ENCODE peak calls at places on chromosomes 7 and 10, in eight cellular contexts. One of them, this sample, is unnamed. For H3K36me3, the result is how much of the 10 kb centered on the place peaks cover.

GRCh38 chr7:2906197-2906931 is 62.3 kb upstream of the GNA12 start:
- DNase-seq in HepG2: no peak
- DNase-seq in Peyer's patch: no peak
- DNase-seq in body of pancreas: no peak
- DNase-seq in thyroid gland: no peak
- DNase-seq in tibial nerve: no peak
- DNase-seq in prostate gland: no peak
- DNase-seq in right lobe of liver: no peak
- DNase-seq in this sample: no peak

GRCh38 chr7:123624527-123625183 is 23.0 kb downstream of the ASB15 start:
- DNase-seq in HepG2: peak
- DNase-seq in Peyer's patch: peak
- DNase-seq in body of pancreas: peak
- DNase-seq in thyroid gland: peak
- DNase-seq in tibial nerve: no peak
- DNase-seq in prostate gland: no peak
- DNase-seq in right lobe of liver: peak
- DNase-seq in this sample: peak

GRCh38 chr7:17681965-17682364 is 258.3 kb downstream of the SNX13 start:
- DNase-seq in HepG2: no peak
- DNase-seq in Peyer's patch: no peak
- DNase-seq in body of pancreas: no peak
- DNase-seq in thyroid gland: no peak
- DNase-seq in tibial nerve: no peak
- DNase-seq in prostate gland: no peak
- DNase-seq in right lobe of liver: no peak
- DNase-seq in this sample: no peak

GRCh38 chr10:49610735-49611165 is 640 bp downstream of the SLC18A3 start:
- DNase-seq in HepG2: no peak
- DNase-seq in Peyer's patch: peak
- DNase-seq in body of pancreas: no peak
- DNase-seq in thyroid gland: no peak
- DNase-seq in tibial nerve: no peak
- DNase-seq in prostate gland: no peak
- DNase-seq in right lobe of liver: no peak
- DNase-seq in this sample: no peak

GRCh38 chr10:112379635-112380296 is 5.8 kb downstream of the ACSL5 start:
- DNase-seq in HepG2: peak
- DNase-seq in Peyer's patch: peak
- DNase-seq in body of pancreas: no peak
- DNase-seq in thyroid gland: no peak
- DNase-seq in tibial nerve: no peak
- DNase-seq in prostate gland: no peak
- DNase-seq in right lobe of liver: peak
- DNase-seq in this sample: no peak

GRCh38 chr10:70302292-70302691 is 18.5 kb upstream of the NPFFR1 start:
- DNase-seq in HepG2: no peak
- DNase-seq in Peyer's patch: no peak
- DNase-seq in body of pancreas: no peak
- DNase-seq in thyroid gland: no peak
- DNase-seq in tibial nerve: no peak
- DNase-seq in prostate gland: no peak
- DNase-seq in right lobe of liver: no peak
- DNase-seq in this sample: no peak

GRCh38 chr10:102644066-102644645 is at the start of gene TRIM8:
- DNase-seq in HepG2: peak
- DNase-seq in Peyer's patch: peak
- DNase-seq in body of pancreas: peak
- DNase-seq in thyroid gland: peak
- DNase-seq in tibial nerve: no peak
- DNase-seq in prostate gland: no peak
- DNase-seq in right lobe of liver: peak
- DNase-seq in this sample: no peak

GRCh38 chr7:36303202-36304098 is 86.2 kb upstream of the ANLN start:
- DNase-seq in HepG2: peak
- DNase-seq in Peyer's patch: peak
- DNase-seq in body of pancreas: peak
- DNase-seq in thyroid gland: peak
- DNase-seq in tibial nerve: peak
- DNase-seq in prostate gland: peak
- DNase-seq in right lobe of liver: peak
- DNase-seq in this sample: peak

GRCh38 chr10:72886596-72887522 is 6.7 kb upstream of the OIT3 start:
- DNase-seq in HepG2: no peak
- DNase-seq in Peyer's patch: no peak
- DNase-seq in body of pancreas: no peak
- DNase-seq in thyroid gland: no peak
- DNase-seq in tibial nerve: no peak
- DNase-seq in prostate gland: no peak
- DNase-seq in right lobe of liver: no peak
- DNase-seq in this sample: no peak

GRCh38 chr7:9691286-9691685 is 1257.9 kb downstream of the NXPH1 start:
- DNase-seq in HepG2: no peak
- DNase-seq in Peyer's patch: no peak
- DNase-seq in body of pancreas: no peak
- DNase-seq in thyroid gland: no peak
- DNase-seq in tibial nerve: no peak
- DNase-seq in prostate gland: no peak
- DNase-seq in right lobe of liver: no peak
- DNase-seq in this sample: no peak

GRCh38 chr10:17923728-17924127 is 28.0 kb upstream of the SLC39A12 start:
- DNase-seq in HepG2: no peak
- DNase-seq in Peyer's patch: no peak
- DNase-seq in body of pancreas: peak
- DNase-seq in thyroid gland: peak
- DNase-seq in tibial nerve: no peak
- DNase-seq in prostate gland: peak
- DNase-seq in right lobe of liver: no peak
- DNase-seq in this sample: no peak

DNA sequence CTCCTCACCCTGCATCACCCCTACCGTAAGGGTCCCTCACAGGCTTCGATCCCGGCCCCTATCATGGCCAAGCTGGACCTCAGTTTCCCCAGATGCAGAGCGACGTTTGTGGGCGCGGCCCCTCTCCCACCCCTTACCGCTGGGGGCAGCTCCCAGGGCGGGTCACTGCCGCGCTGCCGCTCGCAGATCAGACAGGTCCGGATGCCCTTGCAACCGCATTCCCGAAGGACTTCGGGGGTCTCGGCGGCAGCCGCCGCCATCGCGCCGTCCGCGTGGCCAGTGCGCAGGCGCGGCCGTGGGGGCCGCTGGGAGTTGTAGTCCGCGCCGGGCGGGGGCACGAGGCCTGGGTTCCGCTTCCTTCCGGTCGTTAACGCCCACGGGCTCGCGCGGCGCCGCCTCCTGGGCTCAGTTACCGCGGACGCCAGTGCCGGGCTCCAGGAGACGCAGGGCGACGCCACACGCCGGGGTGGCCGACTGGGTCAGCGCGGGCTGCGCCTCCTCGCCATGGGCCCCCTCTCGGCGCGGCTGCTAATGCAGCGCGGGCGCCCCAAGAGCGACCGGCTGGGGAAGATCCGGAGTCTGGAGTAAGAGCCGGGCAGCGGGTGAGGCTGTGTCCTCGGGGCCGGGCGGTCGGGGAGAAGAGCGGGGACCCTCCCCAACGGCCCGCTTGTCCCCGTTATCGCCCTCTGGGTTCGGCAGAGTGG is at the start of the genes ALKBH4 and LRWD1:
- DNase-seq in HepG2: peak
- DNase-seq in Peyer's patch: peak
- DNase-seq in body of pancreas: peak
- DNase-seq in thyroid gland: peak
- DNase-seq in tibial nerve: peak
- DNase-seq in prostate gland: peak
- DNase-seq in right lobe of liver: peak
- DNase-seq in this sample: peak
- TF ChIP-seq POLR2A in HepG2: no peak
- TF ChIP-seq POLR2A in Peyer's patch: peak
- TF ChIP-seq POLR2A in body of pancreas: peak
- TF ChIP-seq POLR2A in thyroid gland: no peak
- TF ChIP-seq POLR2A in tibial nerve: no peak
- TF ChIP-seq POLR2A in prostate gland: peak
- TF ChIP-seq POLR2A in right lobe of liver: peak
- TF ChIP-seq POLR2A in this sample: no peak

DNA sequence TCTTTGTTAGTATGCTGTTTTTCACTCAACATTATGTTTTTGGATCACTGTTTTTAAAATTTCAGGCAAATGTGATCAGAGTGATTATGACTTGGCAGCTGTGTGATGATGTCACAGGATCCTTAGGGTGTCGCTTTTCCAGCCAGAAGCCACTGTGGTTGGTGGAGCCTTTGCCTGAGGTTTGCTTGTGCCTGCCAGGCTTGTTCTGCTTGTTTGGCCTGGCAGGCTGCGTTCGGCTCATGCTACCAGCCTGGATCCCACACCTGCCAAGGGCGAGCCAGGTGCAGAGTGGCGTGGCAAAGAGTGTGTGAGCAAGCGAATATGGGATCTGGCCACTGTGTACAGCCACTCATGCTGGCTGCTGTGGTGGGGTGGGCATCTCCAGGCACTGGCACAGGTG is 55.7 kb downstream of the ADK start:
- DNase-seq in HepG2: no peak
- DNase-seq in Peyer's patch: no peak
- DNase-seq in body of pancreas: peak
- DNase-seq in thyroid gland: peak
- DNase-seq in tibial nerve: no peak
- DNase-seq in prostate gland: peak
- DNase-seq in right lobe of liver: no peak
- DNase-seq in this sample: no peak
- H3K27ac ChIP-seq in HepG2: no peak
- H3K27ac ChIP-seq in Peyer's patch: no peak
- H3K27ac ChIP-seq in body of pancreas: peak
- H3K27ac ChIP-seq in thyroid gland: peak
- H3K27ac ChIP-seq in tibial nerve: no peak
- H3K27ac ChIP-seq in prostate gland: peak
- H3K27ac ChIP-seq in right lobe of liver: no peak
- H3K27ac ChIP-seq in this sample: no peak

DNA sequence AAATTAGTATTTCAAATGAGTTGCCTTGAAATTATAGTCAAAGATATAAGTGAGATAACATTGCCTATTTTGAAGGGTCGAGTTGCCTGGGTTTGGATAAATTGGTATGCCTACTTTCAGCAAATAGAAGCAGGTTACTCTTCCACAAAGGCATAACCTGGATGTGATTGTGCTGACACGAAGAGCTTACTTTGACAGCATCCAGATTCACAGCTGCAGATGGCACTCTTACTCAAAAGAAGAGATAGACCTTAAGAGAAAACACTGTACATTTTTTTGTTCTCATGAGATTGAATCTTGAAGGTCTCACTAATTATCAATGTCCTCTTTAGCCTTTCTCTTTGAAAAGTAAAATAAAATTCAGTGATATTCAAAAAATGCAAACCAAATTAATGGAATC is 1338.7 kb downstream of the REEP3 start:
- DNase-seq in HepG2: no peak
- DNase-seq in Peyer's patch: no peak
- DNase-seq in body of pancreas: no peak
- DNase-seq in thyroid gland: no peak
- DNase-seq in tibial nerve: no peak
- DNase-seq in prostate gland: no peak
- DNase-seq in right lobe of liver: no peak
- DNase-seq in this sample: no peak
- H3K36me3 ChIP-seq in HepG2: under half
- H3K36me3 ChIP-seq in Peyer's patch: under half
- H3K36me3 ChIP-seq in body of pancreas: under half
- H3K36me3 ChIP-seq in thyroid gland: under half
- H3K36me3 ChIP-seq in tibial nerve: under half
- H3K36me3 ChIP-seq in prostate gland: under half
- H3K36me3 ChIP-seq in right lobe of liver: under half
- H3K36me3 ChIP-seq in this sample: under half

GRCh38 chr7:129169705-129170319 is 18.6 kb upstream of the SMO start:
- DNase-seq in HepG2: no peak
- DNase-seq in Peyer's patch: peak
- DNase-seq in body of pancreas: no peak
- DNase-seq in thyroid gland: no peak
- DNase-seq in tibial nerve: no peak
- DNase-seq in prostate gland: no peak
- DNase-seq in right lobe of liver: no peak
- DNase-seq in this sample: no peak

GRCh38 chr7:129168219-129168991 is 20.0 kb upstream of the SMO start:
- DNase-seq in HepG2: no peak
- DNase-seq in Peyer's patch: no peak
- DNase-seq in body of pancreas: no peak
- DNase-seq in thyroid gland: no peak
- DNase-seq in tibial nerve: no peak
- DNase-seq in prostate gland: peak
- DNase-seq in right lobe of liver: no peak
- DNase-seq in this sample: no peak

GRCh38 chr7:129169171-129169643 is 19.2 kb upstream of the SMO start:
- DNase-seq in HepG2: no peak
- DNase-seq in Peyer's patch: peak
- DNase-seq in body of pancreas: peak
- DNase-seq in thyroid gland: peak
- DNase-seq in tibial nerve: peak
- DNase-seq in prostate gland: peak
- DNase-seq in right lobe of liver: peak
- DNase-seq in this sample: peak

GRCh38 chr7:129166745-129167144 is 21.7 kb upstream of the SMO start:
- DNase-seq in HepG2: no peak
- DNase-seq in Peyer's patch: no peak
- DNase-seq in body of pancreas: no peak
- DNase-seq in thyroid gland: no peak
- DNase-seq in tibial nerve: no peak
- DNase-seq in prostate gland: no peak
- DNase-seq in right lobe of liver: no peak
- DNase-seq in this sample: no peak

DNA sequence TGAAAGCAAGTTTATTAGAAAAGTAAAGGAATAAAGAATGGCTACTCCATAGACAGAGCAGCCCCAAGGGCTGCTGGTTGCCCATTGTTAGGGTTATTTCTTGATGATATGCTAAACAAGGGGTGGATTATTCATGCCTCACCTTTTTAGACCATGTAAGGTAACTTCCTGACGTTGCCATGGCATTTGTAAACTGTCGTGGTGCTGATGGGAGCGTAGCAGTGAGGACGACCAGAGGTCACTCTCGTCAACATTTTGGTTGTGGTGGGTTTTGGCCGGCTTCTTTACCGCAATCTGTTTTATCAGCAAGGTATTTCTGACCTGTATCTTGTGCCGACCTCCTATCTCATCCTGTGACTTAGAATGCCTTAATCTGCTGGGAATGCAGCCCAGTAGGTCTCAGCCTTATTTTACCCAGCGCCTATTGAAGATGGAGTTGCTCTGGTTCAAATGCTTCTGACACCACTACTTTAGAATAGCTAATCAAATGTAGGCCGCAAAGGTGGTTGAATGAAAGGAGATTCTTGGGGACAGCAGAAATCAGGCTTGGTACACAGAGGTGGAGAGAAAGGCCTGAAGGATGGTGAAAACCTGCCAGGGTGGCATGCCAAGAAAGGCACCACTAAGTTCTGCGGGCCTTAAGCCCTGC is 17.9 kb upstream of the SMO start:
- DNase-seq in HepG2: no peak
- DNase-seq in Peyer's patch: no peak
- DNase-seq in body of pancreas: no peak
- DNase-seq in thyroid gland: no peak
- DNase-seq in tibial nerve: no peak
- DNase-seq in prostate gland: no peak
- DNase-seq in right lobe of liver: no peak
- DNase-seq in this sample: no peak
- TF ChIP-seq POLR2A in HepG2: no peak
- TF ChIP-seq POLR2A in Peyer's patch: no peak
- TF ChIP-seq POLR2A in body of pancreas: no peak
- TF ChIP-seq POLR2A in thyroid gland: no peak
- TF ChIP-seq POLR2A in tibial nerve: no peak
- TF ChIP-seq POLR2A in prostate gland: no peak
- TF ChIP-seq POLR2A in right lobe of liver: no peak
- TF ChIP-seq POLR2A in this sample: no peak

GRCh38 chr7:32957326-32958045 is at the start of gene FKBP9:
- DNase-seq in HepG2: peak
- DNase-seq in Peyer's patch: peak
- DNase-seq in body of pancreas: peak
- DNase-seq in thyroid gland: peak
- DNase-seq in tibial nerve: peak
- DNase-seq in prostate gland: peak
- DNase-seq in right lobe of liver: peak
- DNase-seq in this sample: peak
- H3K27ac ChIP-seq in HepG2: peak
- H3K27ac ChIP-seq in Peyer's patch: peak
- H3K27ac ChIP-seq in body of pancreas: peak
- H3K27ac ChIP-seq in thyroid gland: peak
- H3K27ac ChIP-seq in tibial nerve: peak
- H3K27ac ChIP-seq in prostate gland: peak
- H3K27ac ChIP-seq in right lobe of liver: peak
- H3K27ac ChIP-seq in this sample: peak

This sample was measured in testis.